ENCODE peak calls at places on chromosomes 12 and 14, in nine cellular contexts. H is endothelial cell of umbilical vein, F is cardiac muscle cell, M is aorta, Z is fibroblast of lung, N is body of pancreas, L is pancreas, V is left ventricle myocardium inferior, W is HCT116. E is an unnamed sample.

GRCh38 chr14:28987516-28987915 is 220.9 kb downstream of the FOXG1 start:
- DNase-seq in H (no peak), F (no peak), M (no peak), Z (peak; percentile 22), N (no peak), L (no peak), V (no peak), W (no peak), E (no peak)

GRCh38 chr14:79584679-79585078 is 626.6 kb downstream of the DIO2 start:
- DNase-seq in H (peak; percentile 26), F (peak; percentile 26), M (no peak), Z (peak; percentile 97), N (peak; percentile 9), L (no peak), V (no peak), W (no peak), E (no peak)

GRCh38 chr14:77027538-77028383 is 747 bp downstream of the IRF2BPL start:
- DNase-seq in H (peak; percentile 64), F (peak; percentile 66), M (peak; percentile 92), Z (peak; percentile 82), N (peak; percentile 77), L (peak; percentile 84), V (peak; percentile 76), W (no peak), E (peak; percentile 96)

GRCh38 chr14:29865299-29865698 is 62.3 kb downstream of the PRKD1 start:
- DNase-seq in H (no peak), F (no peak), M (no peak), Z (peak; percentile 11), N (no peak), L (no peak), V (no peak), W (no peak), E (no peak)

GRCh38 chr14:91755560-91755959 is 23.7 kb upstream of the CATSPERB start:
- DNase-seq in H (no peak), F (no peak), M (no peak), Z (peak; percentile 34), N (no peak), L (no peak), V (no peak), W (peak; percentile 2), E (no peak)

GRCh38 chr14:62436256-62436655 is 609.0 kb downstream of the KCNH5 start:
- DNase-seq in H (no peak), F (no peak), M (no peak), Z (peak; percentile 15), N (no peak), L (no peak), V (no peak), W (no peak), E (no peak)

GRCh38 chr12:93660996-93661395 is 16.2 kb upstream of the CRADD start:
- DNase-seq in H (no peak), F (no peak), M (no peak), Z (no peak), N (no peak), L (no peak), V (no peak), W (no peak), E (no peak)

GRCh38 chr12:88638956-88639355 is 58.7 kb upstream of the KITLG start:
- DNase-seq in H (peak; percentile 60), F (no peak), M (no peak), Z (no peak), N (no peak), L (no peak), V (no peak), W (no peak), E (no peak)

GRCh38 chr12:8894378-8894777 is 19.9 kb upstream of the PHC1 start:
- DNase-seq in H (no peak), F (no peak), M (no peak), Z (no peak), N (no peak), L (no peak), V (no peak), W (no peak), E (no peak)

GRCh38 chr12:51434305-51434704 is 9.7 kb downstream of the SLC4A8 start:
- DNase-seq in H (no peak), F (no peak), M (no peak), Z (peak; percentile 60), N (no peak), L (no peak), V (no peak), W (no peak), E (no peak)

GRCh38 chr12:91319071-91319760 is 136.6 kb upstream of the DCN start:
- DNase-seq in H (no peak), F (no peak), M (no peak), Z (no peak), N (no peak), L (no peak), V (no peak), W (no peak), E (no peak)

GRCh38 chr12:126616441-126616840 is 1551.2 kb downstream of the AACS start:
- DNase-seq in H (no peak), F (no peak), M (no peak), Z (no peak), N (no peak), L (no peak), V (no peak), W (no peak), E (no peak)

GRCh38 chr12:95205685-95206084 is 11.6 kb downstream of the FGD6 start:
- DNase-seq in H (peak; percentile 84), F (peak; percentile 32), M (no peak), Z (peak; percentile 89), N (no peak), L (no peak), V (no peak), W (no peak), E (no peak)

GRCh38 chr12:54984602-54985376 is at the start of gene TESPA1:
- DNase-seq in H (no peak), F (no peak), M (no peak), Z (no peak), N (peak; percentile 40), L (no peak), V (peak; percentile 60), W (no peak), E (peak; percentile 83)

GRCh38 chr12:39176376-39176775 is 266.5 kb downstream of the KIF21A start:
- DNase-seq in H (no peak), F (no peak), M (no peak), Z (no peak), N (no peak), L (no peak), V (no peak), W (no peak), E (no peak)
- H3K4me3 ChIP-seq in H (no peak overlapping the region), F (no peak overlapping the region), M (no peak overlapping the region), Z (no peak overlapping the region), N (no peak overlapping the region), L (no peak overlapping the region), V (no peak overlapping the region), W (no peak overlapping the region), E (no peak overlapping the region)

DNA sequence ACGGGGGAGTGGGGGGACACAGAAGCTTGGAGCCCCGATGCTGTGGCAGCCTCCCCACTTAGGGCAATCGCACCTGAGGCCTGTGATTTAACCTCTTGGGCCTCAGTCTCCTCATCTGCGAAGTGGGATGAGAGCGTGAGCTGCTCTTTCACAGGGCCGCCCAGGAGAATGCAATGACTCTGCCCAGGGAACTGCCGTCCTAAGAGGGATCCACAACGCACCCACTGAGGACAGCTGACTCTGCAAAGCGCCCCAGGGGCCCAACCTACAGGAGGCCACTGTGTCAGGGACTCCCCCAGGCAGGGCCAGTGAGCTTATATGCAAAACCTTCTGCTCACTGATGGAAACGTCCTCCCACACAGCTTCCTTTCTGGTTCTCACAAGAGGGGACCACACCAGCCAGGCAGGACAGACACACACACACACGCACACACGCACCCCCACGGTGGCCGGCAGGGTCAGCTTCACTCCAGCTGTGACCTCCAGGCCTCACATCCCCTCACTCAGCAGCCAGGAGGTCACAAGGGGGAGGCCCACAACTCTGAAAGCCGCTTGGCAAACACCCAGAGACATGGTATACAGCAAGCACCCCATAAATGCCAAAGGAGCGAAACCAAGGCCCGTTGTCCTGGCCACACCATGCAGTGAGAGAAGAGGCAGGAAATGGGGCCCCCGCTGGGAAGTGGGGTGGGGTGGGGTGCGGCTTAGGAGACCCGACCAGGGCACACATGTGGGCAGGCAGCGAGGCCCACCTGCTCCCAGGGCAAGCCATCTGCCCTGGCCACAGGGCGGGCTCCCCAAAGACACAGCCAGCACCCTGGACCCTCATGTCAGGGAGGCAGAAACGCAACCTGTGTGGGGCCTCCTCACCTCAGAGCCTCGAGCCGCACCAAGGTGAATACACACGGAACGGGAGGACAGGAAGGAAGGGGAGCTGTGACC is 73.3 kb downstream of the NCOR2 start:
- DNase-seq in H (no peak), F (no peak), M (no peak), Z (no peak), N (no peak), L (no peak), V (no peak), W (no peak), E (peak; percentile 75)
- H3K4me1 ChIP-seq in H (peaks cover 14% of the 10 kb centered on the region), F (peaks cover 60% of the 10 kb centered on the region), M (no peaks in the 10 kb centered on the region), Z (peaks cover 25% of the 10 kb centered on the region), N (peaks cover 55% of the 10 kb centered on the region), L (peaks cover 32% of the 10 kb centered on the region), V (peaks cover 100% of the 10 kb centered on the region), W (no peaks in the 10 kb centered on the region), E (peaks cover 14% of the 10 kb centered on the region)

GRCh38 chr14:22570132-22570949 is 18.7 kb downstream of the DAD1 start:
- DNase-seq in H (peak; percentile 83), F (peak; percentile 86), M (no peak), Z (peak; percentile 63), N (peak; percentile 82), L (no peak), V (no peak), W (peak; percentile 79), E (no peak)

GRCh38 chr14:22567437-22567836 is 21.6 kb downstream of the DAD1 start:
- DNase-seq in H (no peak), F (no peak), M (no peak), Z (no peak), N (no peak), L (no peak), V (no peak), W (no peak), E (no peak)

GRCh38 chr14:22569106-22569748 is 19.8 kb downstream of the DAD1 start:
- DNase-seq in H (no peak), F (no peak), M (no peak), Z (peak; percentile 55), N (no peak), L (no peak), V (no peak), W (no peak), E (no peak)

GRCh38 chr14:22572562-22573058 is 16.4 kb downstream of the DAD1 start:
- DNase-seq in H (peak; percentile 78), F (no peak), M (no peak), Z (no peak), N (no peak), L (no peak), V (no peak), W (no peak), E (no peak)

GRCh38 chr14:22569749-22570131 is 19.3 kb downstream of the DAD1 start:
- DNase-seq in H (no peak), F (no peak), M (no peak), Z (no peak), N (no peak), L (no peak), V (no peak), W (no peak), E (no peak)
- H3K4me3 ChIP-seq in H (no peak overlapping the region), F (no peak overlapping the region), M (no peak overlapping the region), Z (no peak overlapping the region), N (no peak overlapping the region), L (no peak overlapping the region), V (no peak overlapping the region), W (no peak overlapping the region), E (no peak overlapping the region)

DNA sequence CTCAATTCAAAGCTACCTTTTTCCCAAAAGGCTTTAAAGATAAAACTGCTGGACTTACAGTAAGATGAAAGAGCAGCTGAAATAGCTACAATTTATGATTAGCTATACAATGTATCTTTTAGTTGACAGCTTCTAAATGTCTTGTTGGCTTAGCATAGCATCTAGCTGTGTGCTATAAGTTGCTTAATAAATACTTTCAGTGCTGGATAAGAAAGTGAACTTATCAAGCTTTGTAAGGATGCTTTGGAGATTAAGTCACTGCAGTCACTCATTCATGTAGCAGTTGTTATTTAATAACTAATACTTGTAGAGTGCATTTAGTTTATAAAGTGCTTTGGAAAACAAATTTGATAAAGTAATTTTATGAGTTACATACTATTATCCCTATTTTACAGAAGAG is 14.6 kb downstream of the CFAP54 start:
- DNase-seq in H (no peak), F (no peak), M (no peak), Z (no peak), N (no peak), L (no peak), V (no peak), W (no peak), E (no peak)
- H3K4me1 ChIP-seq in H (peaks cover 46% of the 10 kb centered on the region), F (no peaks in the 10 kb centered on the region), M (peaks cover 5% of the 10 kb centered on the region), Z (peaks cover 5% of the 10 kb centered on the region), N (no peaks in the 10 kb centered on the region), L (no peaks in the 10 kb centered on the region), V (peaks cover 32% of the 10 kb centered on the region), W (peaks cover 17% of the 10 kb centered on the region), E (peaks cover 2% of the 10 kb centered on the region)